ENCODE peak calls at places on chromosomes 11 and 22, in four cellular contexts. V is IMR-90, X is H1, U is neuronal stem cell. I is an unnamed sample.

GRCh38 chr11:119210035-119210434 is 3.9 kb downstream of the CBL start:
- DNase-seq in U (no peak), X (no peak), V (no peak), I (peak; percentile 42)

GRCh38 chr22:41625577-41625976 is 4.5 kb downstream of the XRCC6 start:
- DNase-seq in X (no peak), U (no peak), V (no peak), I (no peak)

GRCh38 chr22:43399338-43399979 is 12.4 kb upstream of the MPPED1 start:
- DNase-seq in U (no peak), V (no peak), X (no peak), I (no peak)

GRCh38 chr11:122204206-122204605 is 88.2 kb upstream of the BLID start:
- DNase-seq in V (no peak), U (no peak), X (no peak), I (no peak)

GRCh38 chr22:44186121-44186510 is 5.4 kb downstream of the PARVG start:
- DNase-seq in V (no peak), X (no peak), U (no peak), I (no peak)

GRCh38 chr11:70201876-70202861 is 927 bp upstream of the FADD start:
- DNase-seq in U (no peak), V (no peak), X (no peak), I (no peak)

GRCh38 chr11:91163619-91164451 is 941.0 kb upstream of the CHORDC1 start:
- DNase-seq in V (peak; percentile 34), X (no peak), U (no peak), I (no peak)

GRCh38 chr11:124877631-124878496 is 12.6 kb downstream of the ROBO3 start:
- DNase-seq in X (no peak), U (no peak), V (no peak), I (no peak)

GRCh38 chr11:120819003-120819402 is 204.9 kb upstream of the TBCEL start:
- DNase-seq in U (no peak), V (no peak), X (no peak), I (no peak)

GRCh38 chr11:44286268-44286880 is 23.6 kb downstream of the ALX4 start:
- DNase-seq in V (peak; percentile 44), U (no peak), X (no peak), I (no peak)

GRCh38 chr11:29227816-29228215 is 789.0 kb downstream of the KCNA4 start:
- DNase-seq in U (no peak), X (no peak), V (no peak), I (no peak)

GRCh38 chr11:71336176-71336995 is 84.0 kb upstream of the SHANK2 start:
- DNase-seq in U (no peak), X (no peak), V (no peak), I (no peak)

GRCh38 chr11:16299884-16300778 is 56.2 kb downstream of the SOX6 start:
- DNase-seq in U (no peak), X (no peak), V (no peak), I (no peak)

GRCh38 chr11:92222701-92223100 is 1.9 kb upstream of the FAT3 start:
- DNase-seq in X (no peak), V (no peak), U (no peak), I (no peak)

GRCh38 chr22:36136475-36136874 is 24.1 kb downstream of the APOL3 start:
- DNase-seq in V (peak; percentile 80), X (no peak), U (no peak), I (peak; percentile 36)

GRCh38 chr11:103537904-103538502 is 428.8 kb downstream of the DYNC2H1 start:
- DNase-seq in X (no peak), U (no peak), V (peak; percentile 47), I (peak; percentile 60)

GRCh38 chr11:46254135-46254491 is 23.3 kb upstream of the CREB3L1 start:
- DNase-seq in U (no peak), V (no peak), X (no peak), I (no peak)

GRCh38 chr11:8273281-8273680 is 9.6 kb upstream of the LMO1 start:
- DNase-seq in U (no peak), V (peak; percentile 29), X (no peak), I (no peak)

GRCh38 chr11:45925550-45925949 is 3.1 kb downstream of the LARGE2 start:
- DNase-seq in V (no peak), U (no peak), X (no peak), I (no peak)

GRCh38 chr11:33667819-33668467 is 32.7 kb downstream of the C11orf91 start:
- DNase-seq in V (no peak), X (no peak), U (no peak), I (peak; percentile 44)

GRCh38 chr22:17785185-17786184 is 11.2 kb upstream of the BID start:
- DNase-seq in U (no peak), X (peak; percentile 74), V (no peak), I (peak; percentile 87)

GRCh38 chr11:120034176-120034575 is 103.7 kb downstream of the TRIM29 start:
- DNase-seq in U (no peak), V (no peak), X (no peak), I (no peak)

GRCh38 chr11:65013692-65014145 is 241 bp upstream of the ARL2 start:
- DNase-seq in U (peak; percentile 93), V (peak; percentile 87), X (peak; percentile 78), I (peak; percentile 77)

GRCh38 chr22:29308148-29308790 is 1.8 kb downstream of the GAS2L1 start:
- DNase-seq in V (no peak), X (no peak), U (no peak), I (no peak)

GRCh38 chr22:33606495-33606894 is 313.8 kb downstream of the LARGE1 start:
- DNase-seq in U (no peak), X (no peak), V (no peak), I (no peak)

GRCh38 chr11:117924631-117925170 is 4.5 kb downstream of the TMPRSS13 start:
- DNase-seq in X (no peak), V (no peak), U (no peak), I (no peak)
- H4K8ac ChIP-seq in X (no peak overlapping the region), V (no peak overlapping the region), U (no peak overlapping the region), I (no peak overlapping the region)

GRCh38 chr11:72776117-72776843 is 17.6 kb downstream of the STARD10 start:
- DNase-seq in X (no peak), U (no peak), V (no peak), I (no peak)

GRCh38 chr11:72776844-72777754 is 16.7 kb downstream of the STARD10 start:
- DNase-seq in U (no peak), X (no peak), V (no peak), I (peak; percentile 94)

GRCh38 chr11:72774499-72774898 is 19.3 kb downstream of the STARD10 start:
- DNase-seq in X (no peak), U (no peak), V (no peak), I (no peak)

GRCh38 chr11:72773696-72774095 is 20.2 kb downstream of the STARD10 start:
- DNase-seq in U (no peak), V (peak; percentile 54), X (no peak), I (no peak)

GRCh38 chr11:72775288-72776110 is 18.3 kb downstream of the STARD10 start:
- DNase-seq in X (no peak), V (no peak), U (no peak), I (no peak)
- H4K91ac ChIP-seq in X (no peak overlapping the region), V (no peak overlapping the region), U (no peak overlapping the region), I (no peak overlapping the region)

GRCh38 chr22:39489094-39490068 is 12.7 kb upstream of the MIEF1 start:
- DNase-seq in V (no peak), X (no peak), U (no peak), I (no peak)

GRCh38 chr22:39490966-39491680 is 11.0 kb upstream of the MIEF1 start:
- DNase-seq in U (no peak), V (no peak), X (no peak), I (no peak)

GRCh38 chr22:39491696-39492095 is 10.4 kb upstream of the MIEF1 start:
- DNase-seq in U (no peak), X (no peak), V (no peak), I (no peak)

GRCh38 chr22:39488563-39489083 is 13.5 kb upstream of the MIEF1 start:
- DNase-seq in V (no peak), U (no peak), X (no peak), I (no peak)

DNA sequence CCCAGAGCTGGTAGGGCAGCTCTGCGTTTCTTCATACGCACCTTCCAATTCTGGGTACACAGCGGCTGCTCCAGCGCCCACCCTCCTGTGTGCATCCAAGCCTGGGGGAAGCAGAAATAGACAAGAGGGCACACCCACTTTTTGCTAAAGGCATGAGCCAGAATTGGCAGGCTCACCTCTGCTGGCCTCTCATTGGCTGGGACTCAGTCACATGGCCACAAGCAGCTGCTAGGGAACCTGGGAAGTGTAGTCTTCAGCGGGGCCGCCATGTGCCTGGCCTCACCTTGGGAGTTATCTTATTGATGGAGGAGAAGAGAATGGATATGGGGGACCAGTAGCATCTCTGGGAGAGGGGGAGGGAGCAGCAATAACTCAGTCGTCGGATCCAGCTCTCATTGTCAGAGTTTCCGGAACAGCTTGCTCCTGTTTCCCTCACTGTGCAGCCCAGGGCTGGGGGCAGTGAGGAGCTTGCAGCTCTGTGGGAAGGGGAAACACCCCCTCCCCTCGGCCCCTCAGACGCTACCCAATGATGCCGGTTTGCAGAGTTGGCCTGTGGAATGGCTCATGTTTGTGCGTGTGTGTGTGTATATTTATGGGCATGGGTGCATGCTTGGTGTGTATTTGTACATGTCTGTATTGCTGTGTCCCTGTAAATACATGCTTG is 11.8 kb upstream of the MIEF1 start:
- DNase-seq in U (peak; percentile 56), V (peak; percentile 65), X (peak; percentile 39), I (peak; percentile 40)
- H4K8ac ChIP-seq in U (peak overlapping the region; percentile 7), V (no peak overlapping the region), X (no peak overlapping the region), I (no peak overlapping the region)

DNA sequence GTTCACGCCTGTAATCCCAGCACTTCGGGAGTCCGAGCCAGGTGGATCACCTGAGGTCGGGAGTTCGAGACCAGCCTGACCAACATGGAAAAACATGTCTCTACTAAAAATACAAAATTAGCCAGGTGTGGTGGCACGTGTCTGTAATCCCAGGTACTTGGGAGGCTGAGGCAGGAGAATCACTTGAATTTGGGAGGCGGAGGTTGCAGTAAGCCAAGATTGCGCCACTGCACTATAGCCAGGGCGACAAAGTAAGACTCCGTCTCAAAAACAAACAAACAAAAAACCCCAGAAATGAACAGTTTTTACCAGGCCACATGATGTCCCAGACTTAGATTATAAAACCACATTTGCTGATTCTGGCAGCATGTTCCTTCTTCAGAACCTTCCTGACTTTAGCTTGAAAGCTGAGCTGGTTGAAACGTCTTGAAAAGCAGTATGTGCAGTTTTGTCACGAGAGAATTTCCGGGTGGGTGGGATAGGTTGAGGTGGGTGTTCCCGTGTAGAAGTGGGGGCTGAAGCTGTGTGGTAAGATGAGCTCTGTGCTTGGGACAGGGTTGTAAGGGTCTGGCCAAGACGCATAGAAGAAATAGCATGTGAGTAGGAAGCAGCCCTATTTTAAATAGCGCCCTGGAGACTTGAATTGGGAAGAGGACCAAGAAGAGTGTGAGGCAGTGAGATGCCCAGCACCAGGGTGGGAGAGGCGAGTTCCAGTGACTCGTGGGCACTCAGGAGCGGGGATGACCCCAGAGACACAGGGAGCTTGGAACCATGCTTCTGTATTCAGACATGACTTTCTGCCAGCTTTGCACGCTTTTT is 7.5 kb downstream of the AP2A2 start:
- DNase-seq in U (no peak), V (no peak), X (no peak), I (no peak)
- H4K91ac ChIP-seq in U (no peak overlapping the region), V (no peak overlapping the region), X (peak overlapping the region; percentile 76), I (no peak overlapping the region)

GRCh38 chr22:37746366-37747089 is 49.7 kb downstream of the TRIOBP start:
- DNase-seq in U (peak; percentile 24), X (no peak), V (no peak), I (peak; percentile 29)
- H4K8ac ChIP-seq in U (no peak overlapping the region), X (peak overlapping the region; percentile 81), V (peak overlapping the region; percentile 90), I (peak overlapping the region; percentile 96)

GRCh38 chr11:108025387-108026080 is 16.8 kb downstream of the CUL5 start:
- DNase-seq in X (no peak), V (peak; percentile 52), U (no peak), I (no peak)
- H4K91ac ChIP-seq in X (no peak overlapping the region), V (no peak overlapping the region), U (no peak overlapping the region), I (no peak overlapping the region)

I was measured in trophoblast cell.